ENCODE peak calls at places on chromosomes 5 and 9, in seven cellular contexts. F is pancreas, L is heart right ventricle, Q is cardiac muscle cell, Y is MM.1S, E is transverse colon, V is stomach. S is an unnamed sample.

GRCh38 chr5:57986746-57987145 is 473.1 kb downstream of the PLK2 start:
- DNase-seq in F (no peak), L (no peak), Q (peak; percentile 40), Y (no peak), E (no peak), V (no peak), S (peak; percentile 16)

GRCh38 chr9:12633016-12633765 is 60.0 kb upstream of the TYRP1 start:
- DNase-seq in F (no peak), L (no peak), Q (no peak), Y (no peak), E (no peak), V (no peak), S (no peak)

GRCh38 chr5:67648201-67648671 is 451.6 kb upstream of the CD180 start:
- DNase-seq in F (no peak), L (peak; percentile 73), Q (peak; percentile 89), Y (no peak), E (peak; percentile 63), V (peak; percentile 30), S (peak; percentile 94)

GRCh38 chr5:157100140-157100679 is 8.6 kb downstream of the HAVCR2 start:
- DNase-seq in F (no peak), L (no peak), Q (peak; percentile 33), Y (no peak), E (no peak), V (no peak), S (peak; percentile 28)

GRCh38 chr5:147939431-147940114 is 33.2 kb upstream of the C5orf46 start:
- DNase-seq in F (no peak), L (no peak), Q (no peak), Y (no peak), E (no peak), V (no peak), S (no peak)

GRCh38 chr5:92283521-92283920 is 900.4 kb upstream of the ARRDC3 start:
- DNase-seq in F (no peak), L (no peak), Q (no peak), Y (no peak), E (no peak), V (no peak), S (no peak)

GRCh38 chr5:18068851-18069250 is 434.6 kb downstream of the TAF11L14 start:
- DNase-seq in F (no peak), L (no peak), Q (no peak), Y (no peak), E (no peak), V (no peak), S (no peak)

GRCh38 chr5:41728281-41728680 is 141.9 kb downstream of the OXCT1 start:
- DNase-seq in F (no peak), L (no peak), Q (no peak), Y (no peak), E (no peak), V (no peak), S (no peak)

GRCh38 chr5:98872679-98873078 is 56.1 kb downstream of the CHD1 start:
- DNase-seq in F (no peak), L (no peak), Q (peak; percentile 52), Y (no peak), E (no peak), V (no peak), S (peak; percentile 75)

GRCh38 chr5:86866036-86866435 is 248.3 kb downstream of the COX7C start:
- DNase-seq in F (no peak), L (no peak), Q (no peak), Y (no peak), E (no peak), V (no peak), S (no peak)

GRCh38 chr5:176719113-176719814 is 72.0 kb downstream of the TSPAN17 start:
- DNase-seq in F (no peak), L (no peak), Q (no peak), Y (no peak), E (no peak), V (no peak), S (no peak)

GRCh38 chr5:27503813-27504212 is 465.4 kb upstream of the CDH9 start:
- DNase-seq in F (no peak), L (no peak), Q (no peak), Y (no peak), E (no peak), V (no peak), S (no peak)

GRCh38 chr9:34988218-34989055 is 1.1 kb upstream of the DNAJB5 start:
- DNase-seq in F (no peak), L (no peak), Q (peak; percentile 47), Y (no peak), E (peak; percentile 37), V (no peak), S (peak; percentile 23)

GRCh38 chr9:20701058-20701457 is 17.0 kb downstream of the FOCAD start:
- DNase-seq in F (no peak), L (no peak), Q (peak; percentile 20), Y (no peak), E (no peak), V (no peak), S (peak; percentile 5)

GRCh38 chr5:124371121-124371706 is 375.2 kb downstream of the ZNF608 start:
- DNase-seq in F (no peak), L (peak; percentile 18), Q (peak; percentile 29), Y (no peak), E (peak; percentile 16), V (peak; percentile 49), S (peak; percentile 31)

GRCh38 chr9:26863074-26863473 is 29.5 kb downstream of the CAAP1 start:
- DNase-seq in F (no peak), L (no peak), Q (peak; percentile 28), Y (no peak), E (no peak), V (no peak), S (peak; percentile 52)
- TF ChIP-seq CTCF in F (no peak), L (peak; percentile 30), Q (peak; percentile 45), Y (no peak), E (peak; percentile 15), V (no peak), S (peak; percentile 56)

GRCh38 chr9:115367780-115368179 is 249.8 kb upstream of the TNC start:
- DNase-seq in F (no peak), L (no peak), Q (peak; percentile 4), Y (no peak), E (no peak), V (no peak), S (peak; percentile 55)

GRCh38 chr9:115367321-115367720 is 249.4 kb upstream of the TNC start:
- DNase-seq in F (no peak), L (no peak), Q (no peak), Y (no peak), E (no peak), V (no peak), S (no peak)

GRCh38 chr9:115373000-115373709 is 255.2 kb upstream of the TNC start:
- DNase-seq in F (no peak), L (no peak), Q (peak; percentile 89), Y (no peak), E (no peak), V (peak; percentile 38), S (peak; percentile 95)

GRCh38 chr9:115373710-115374045 is 255.7 kb upstream of the TNC start:
- DNase-seq in F (no peak), L (no peak), Q (peak; percentile 8), Y (no peak), E (no peak), V (no peak), S (no peak)

GRCh38 chr9:115369322-115369957 is 251.5 kb upstream of the TNC start:
- DNase-seq in F (no peak), L (peak; percentile 13), Q (peak; percentile 74), Y (no peak), E (no peak), V (no peak), S (peak; percentile 89)
- TF ChIP-seq CTCF in F (no peak), L (no peak), Q (no peak), Y (no peak), E (no peak), V (no peak), S (no peak)

GRCh38 chr9:84703793-84704192 is 34.3 kb downstream of the NTRK2 start:
- DNase-seq in F (no peak), L (no peak), Q (no peak), Y (no peak), E (no peak), V (no peak), S (no peak)
- TF ChIP-seq CTCF in F (no peak), L (no peak), Q (no peak), Y (no peak), E (no peak), V (no peak), S (no peak)

DNA sequence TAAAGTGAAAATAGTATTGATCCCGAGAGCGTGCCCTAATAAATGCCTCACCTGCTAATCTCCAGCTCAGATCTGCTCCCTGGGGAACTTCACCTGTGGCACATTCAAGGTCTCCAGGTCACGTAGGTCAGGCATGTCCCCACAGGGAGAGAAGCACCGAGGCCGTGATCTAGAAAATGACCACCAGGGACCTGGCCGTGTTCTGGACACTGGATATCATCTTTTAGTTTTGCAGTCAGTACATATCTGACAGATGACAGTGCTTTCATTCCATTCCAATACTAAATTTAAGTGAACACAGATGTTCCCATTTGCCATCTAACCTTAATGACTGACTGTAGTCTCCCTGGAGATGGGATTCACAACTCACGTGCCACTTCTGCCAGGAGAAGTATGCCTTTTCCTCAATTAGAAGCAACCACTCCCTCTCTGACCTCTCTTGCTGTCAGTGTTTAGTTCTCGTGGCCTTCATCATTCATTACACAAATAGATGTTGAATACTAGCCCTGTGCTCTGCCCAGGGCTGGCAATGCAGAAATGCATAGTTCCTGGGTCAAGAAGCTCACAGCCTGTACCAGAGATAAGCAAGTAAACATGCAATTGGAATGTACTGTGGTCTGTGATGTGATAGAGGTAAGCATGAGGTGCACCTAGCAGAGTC is 276.5 kb downstream of the NTRK2 start:
- DNase-seq in F (no peak), L (no peak), Q (no peak), Y (no peak), E (no peak), V (no peak), S (no peak)
- TF ChIP-seq CTCF in F (no peak), L (no peak), Q (no peak), Y (no peak), E (no peak), V (no peak), S (no peak)

DNA sequence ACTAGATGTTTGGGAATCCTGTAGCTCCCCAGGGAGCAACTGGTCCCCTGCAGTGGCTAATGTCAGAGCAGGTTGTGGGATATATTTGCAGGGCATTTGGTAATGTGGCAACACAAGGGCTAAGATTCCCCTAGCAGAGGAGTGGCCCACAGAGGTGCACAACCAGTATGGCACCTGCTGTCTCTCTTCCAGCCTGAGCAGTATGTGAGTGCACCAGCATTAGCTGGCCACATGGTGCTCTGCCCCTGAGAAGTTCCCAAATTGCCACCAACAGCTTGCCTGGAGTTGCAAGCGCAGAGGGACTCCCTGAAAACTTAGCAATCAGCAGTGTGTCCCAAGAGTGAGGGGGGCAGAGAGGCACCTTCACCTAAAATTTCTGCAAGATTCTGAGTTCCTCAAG is 53.2 kb upstream of the SNCAIP start:
- DNase-seq in F (no peak), L (no peak), Q (no peak), Y (no peak), E (no peak), V (no peak), S (no peak)
- TF ChIP-seq CTCF in F (no peak), L (no peak), Q (no peak), Y (no peak), E (no peak), V (no peak), S (no peak)

GRCh38 chr9:120653762-120654161 is 60.5 kb downstream of the MEGF9 start:
- DNase-seq in F (no peak), L (no peak), Q (no peak), Y (no peak), E (no peak), V (no peak), S (no peak)
- TF ChIP-seq CTCF in F (no peak), L (no peak), Q (no peak), Y (no peak), E (no peak), V (no peak), S (no peak)